ENCODE peak calls at places on chromosomes 4 and X, in ten cellular contexts. F is stomach, B is lung, E is GM06990, O is lower lobe of right lung, K is GM12865, C is cardiac muscle cell, Q is esophagus squamous epithelium, S is mammary epithelial cell, L is A549. I is an unnamed sample.

GRCh38 chr4:6021831-6022606 is 3.8 kb upstream of the C4orf50 start:
- DNase-seq in F (no peak), B (no peak), E (no peak), O (no peak), K (peak), C (no peak), Q (no peak), S (no peak), L (no peak), I (no peak)

GRCh38 chr4:26859762-26860156 is 882 bp upstream of the STIM2 start:
- DNase-seq in F (no peak), B (no peak), E (no peak), O (no peak), K (no peak), C (no peak), Q (no peak), S (peak), L (no peak), I (no peak)

GRCh38 chrX:134636859-134637258 is 21.4 kb downstream of the PLAC1 start:
- DNase-seq in F (no peak), B (no peak), E (no peak), O (no peak), K (no peak), C (no peak), Q (no peak), S (no peak), L (no peak), I (no peak)

GRCh38 chr4:22339491-22339890 is 176.4 kb downstream of the ADGRA3 start:
- DNase-seq in F (no peak), B (no peak), E (no peak), O (no peak), K (no peak), C (no peak), Q (no peak), S (no peak), L (no peak), I (no peak)

GRCh38 chrX:115261148-115261547 is 27.3 kb upstream of the LRCH2 start:
- DNase-seq in F (no peak), B (no peak), E (no peak), O (no peak), K (no peak), C (no peak), Q (no peak), S (no peak), L (no peak), I (no peak)

GRCh38 chrX:106726485-106727437 is at the start of gene RNF128:
- DNase-seq in F (peak), B (peak), E (no peak), O (peak), K (no peak), C (peak), Q (no peak), S (peak), L (peak), I (no peak)

GRCh38 chrX:8139713-8140112 is 31.4 kb downstream of the VCX2 start:
- DNase-seq in F (no peak), B (peak), E (no peak), O (peak), K (no peak), C (no peak), Q (no peak), S (peak), L (no peak), I (peak)

GRCh38 chr4:162715401-162715800 is 451.3 kb downstream of the NAF1 start:
- DNase-seq in F (no peak), B (no peak), E (no peak), O (no peak), K (no peak), C (no peak), Q (no peak), S (no peak), L (no peak), I (no peak)

GRCh38 chrX:101462892-101463291 is 22.4 kb upstream of the ARMCX4 start:
- DNase-seq in F (no peak), B (peak), E (no peak), O (no peak), K (peak), C (peak), Q (no peak), S (peak), L (peak), I (no peak)

GRCh38 chrX:41515376-41515775 is 68.2 kb downstream of the NYX start:
- DNase-seq in F (no peak), B (no peak), E (no peak), O (no peak), K (no peak), C (no peak), Q (no peak), S (no peak), L (no peak), I (no peak)

GRCh38 chr4:32172761-32173160 is 1452.6 kb downstream of the PCDH7 start:
- DNase-seq in F (no peak), B (no peak), E (no peak), O (no peak), K (no peak), C (no peak), Q (no peak), S (peak), L (no peak), I (peak)

GRCh38 chr4:123825596-123826291 is 429.1 kb downstream of the SPRY1 start:
- DNase-seq in F (no peak), B (no peak), E (no peak), O (no peak), K (no peak), C (no peak), Q (no peak), S (peak), L (no peak), I (no peak)

GRCh38 chrX:68983004-68983857 is 154.4 kb downstream of the EFNB1 start:
- DNase-seq in F (no peak), B (no peak), E (no peak), O (no peak), K (no peak), C (no peak), Q (no peak), S (no peak), L (no peak), I (no peak)

GRCh38 chr4:186017801-186018200 is 51.2 kb upstream of the TLR3 start:
- DNase-seq in F (no peak), B (no peak), E (no peak), O (no peak), K (no peak), C (no peak), Q (no peak), S (no peak), L (no peak), I (no peak)
- H3K4me3 ChIP-seq in F (no peak), B (no peak), E (no peak), O (no peak), K (no peak), C (no peak), Q (no peak), S (no peak), L (no peak), I (no peak)

DNA sequence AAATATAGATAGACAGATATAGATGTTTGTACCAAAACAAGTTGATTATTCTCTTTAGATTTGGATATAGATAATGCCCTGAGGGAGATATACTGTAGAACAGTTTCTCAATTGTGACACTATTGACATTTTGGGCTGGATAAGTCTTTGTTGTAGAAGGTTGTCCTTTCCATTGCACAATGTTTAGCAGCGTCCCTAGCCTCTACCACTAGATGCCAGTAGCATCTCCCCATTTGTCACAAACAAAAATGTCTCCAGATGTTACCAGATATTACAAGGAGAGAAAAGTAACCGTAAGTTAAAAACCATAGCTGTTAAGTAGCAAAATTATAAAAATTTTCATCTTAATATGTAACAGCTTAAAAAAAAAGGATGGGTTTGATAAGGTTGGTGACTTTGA is 2595.3 kb downstream of the ARAP2 start:
- DNase-seq in F (no peak), B (no peak), E (no peak), O (no peak), K (no peak), C (peak), Q (no peak), S (peak), L (no peak), I (no peak)
- TF ChIP-seq CTCF in F (no peak), B (no peak), E (no peak), O (peak), K (no peak), C (peak), Q (no peak), S (peak), L (no peak), I (peak)

DNA sequence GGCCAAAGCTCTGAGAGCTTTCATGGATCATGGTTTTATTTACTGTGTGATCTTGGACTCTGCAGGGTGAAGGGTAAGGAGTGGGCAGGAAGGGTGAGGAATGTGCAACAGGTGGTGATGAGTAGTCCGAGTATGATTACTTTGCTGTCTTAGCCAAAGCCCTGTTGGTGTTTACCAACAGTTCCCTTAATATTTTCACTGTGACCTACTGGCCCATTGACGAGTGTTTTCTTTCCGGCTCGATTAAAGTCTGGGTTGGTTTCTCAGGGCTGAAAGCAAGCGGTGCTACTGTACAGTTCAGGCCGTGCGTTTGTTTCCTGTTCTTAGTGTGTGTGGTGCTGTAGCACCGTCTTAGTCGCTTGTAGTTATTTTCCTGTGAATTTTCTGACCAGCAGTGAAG is 2.6 kb downstream of the ARHGAP24 start:
- DNase-seq in F (no peak), B (no peak), E (no peak), O (no peak), K (peak), C (no peak), Q (no peak), S (no peak), L (no peak), I (no peak)
- H3K4me3 ChIP-seq in F (peak), B (peak), E (peak), O (peak), K (no peak), C (no peak), Q (no peak), S (no peak), L (no peak), I (no peak)

GRCh38 chr4:129926936-129927335 is 831.0 kb downstream of the C4orf33 start:
- DNase-seq in F (no peak), B (no peak), E (no peak), O (no peak), K (no peak), C (no peak), Q (no peak), S (no peak), L (no peak), I (no peak)

GRCh38 chr4:129929984-129930383 is 834.0 kb downstream of the C4orf33 start:
- DNase-seq in F (no peak), B (no peak), E (no peak), O (no peak), K (no peak), C (no peak), Q (no peak), S (no peak), L (no peak), I (no peak)

GRCh38 chr4:129929052-129929451 is 833.1 kb downstream of the C4orf33 start:
- DNase-seq in F (no peak), B (no peak), E (no peak), O (no peak), K (no peak), C (no peak), Q (no peak), S (no peak), L (no peak), I (no peak)
- TF ChIP-seq CTCF in F (no peak), B (no peak), E (peak), O (peak), K (peak), C (no peak), Q (no peak), S (no peak), L (no peak), I (peak)

I was measured in retinal pigment epithelial cell.